ENCODE peak calls at places on chromosomes 2 and 18, in four cellular contexts. M is prostate gland, O is tibial nerve, Q is esophagus squamous epithelium. B is an unnamed sample.

GRCh38 chr2:220228310-220229006 is 601.0 kb downstream of the SLC4A3 start:
- DNase-seq in O (no peak), Q (no peak), M (no peak), B (no peak)

GRCh38 chr2:55989405-55989804 is 65.8 kb upstream of the EFEMP1 start:
- DNase-seq in M (no peak), O (no peak), Q (no peak), B (no peak)

GRCh38 chr18:68478246-68478645 is 236.7 kb downstream of the TMX3 start:
- DNase-seq in Q (no peak), O (no peak), M (no peak), B (no peak)

GRCh38 chr2:100813527-100813926 is 6.4 kb upstream of the NPAS2 start:
- DNase-seq in M (no peak), O (no peak), Q (no peak), B (no peak)

GRCh38 chr2:119810039-119810630 is 50.4 kb downstream of the PTPN4 start:
- DNase-seq in Q (no peak), O (no peak), M (no peak), B (no peak)

GRCh38 chr2:240648650-240649275 is 23.5 kb downstream of the GPR35 start:
- DNase-seq in Q (no peak), O (no peak), M (no peak), B (peak)

GRCh38 chr2:164913640-164914346 is 41.5 kb downstream of the SLC38A11 start:
- DNase-seq in M (no peak), Q (no peak), O (no peak), B (no peak)

GRCh38 chr18:57077786-57078552 is 68.9 kb upstream of the BOD1L2 start:
- DNase-seq in Q (no peak), M (no peak), O (no peak), B (no peak)

GRCh38 chr2:236997086-236997485 is 88.6 kb upstream of the COPS8 start:
- DNase-seq in O (no peak), Q (no peak), M (no peak), B (no peak)

GRCh38 chr2:182649316-182649715 is 66.7 kb upstream of the DNAJC10 start:
- DNase-seq in M (no peak), O (no peak), Q (no peak), B (no peak)

GRCh38 chr2:120699292-120699691 is 36.4 kb upstream of the GLI2 start:
- DNase-seq in O (no peak), Q (no peak), M (no peak), B (no peak)

GRCh38 chr2:70380621-70381020 is 78.8 kb upstream of the FAM136A start:
- DNase-seq in Q (no peak), O (no peak), M (no peak), B (no peak)

GRCh38 chr2:167381349-167381748 is 493.1 kb downstream of the XIRP2 start:
- DNase-seq in O (no peak), M (no peak), Q (no peak), B (no peak)

GRCh38 chr18:67951166-67951565 is 434.6 kb upstream of the DSEL start:
- DNase-seq in M (no peak), O (no peak), Q (no peak), B (no peak)

GRCh38 chr2:20200697-20201555 is 24.0 kb downstream of the SDC1 start:
- DNase-seq in M (no peak), Q (no peak), O (no peak), B (no peak)

GRCh38 chr18:8232791-8233190 is 376.4 kb upstream of the RAB12 start:
- DNase-seq in Q (no peak), M (peak), O (no peak), B (no peak)

GRCh38 chr18:5142859-5143258 is 54.2 kb downstream of the AKAIN1 start:
- DNase-seq in M (no peak), Q (no peak), O (no peak), B (no peak)

GRCh38 chr2:142291964-142292363 is 161.1 kb upstream of the LRP1B start:
- DNase-seq in Q (no peak), M (no peak), O (no peak), B (no peak)

GRCh38 chr2:179275280-179276013 is 10.8 kb upstream of the SESTD1 start:
- DNase-seq in O (no peak), M (no peak), Q (no peak), B (no peak)

GRCh38 chr18:36179562-36180334 is 7.5 kb upstream of the MOCOS start:
- DNase-seq in M (peak), Q (no peak), O (peak), B (no peak)

GRCh38 chr2:68043719-68044498 is 18.9 kb downstream of the C1D start:
- DNase-seq in M (no peak), O (no peak), Q (no peak), B (no peak)

GRCh38 chr18:35267161-35267651 is 22.8 kb downstream of the ZSCAN30 start:
- DNase-seq in M (peak), Q (peak), O (peak), B (peak)

GRCh38 chr18:71666481-71666880 is 877.7 kb downstream of the CBLN2 start:
- DNase-seq in Q (no peak), M (no peak), O (no peak), B (no peak)

GRCh38 chr2:224532931-224533330 is 52.2 kb downstream of the CUL3 start:
- DNase-seq in O (no peak), Q (no peak), M (no peak), B (no peak)

GRCh38 chr2:205681836-205682238 is 464 bp upstream of the NRP2 start:
- DNase-seq in Q (no peak), O (no peak), M (no peak), B (no peak)

GRCh38 chr2:175003875-175004729 is 1.1 kb downstream of the CHN1 start:
- DNase-seq in Q (no peak), M (no peak), O (no peak), B (no peak)

GRCh38 chr2:234670052-234670451 is 173.2 kb upstream of the ARL4C start:
- DNase-seq in M (no peak), O (no peak), Q (no peak), B (peak)

GRCh38 chr2:42021490-42021889 is 26.3 kb upstream of the PKDCC start:
- DNase-seq in O (peak), Q (no peak), M (no peak), B (no peak)

GRCh38 chr2:241894681-241895426 is 25.3 kb downstream of the RTP5 start:
- DNase-seq in Q (no peak), M (no peak), O (no peak), B (peak)

GRCh38 chr2:205139822-205140612 is 542.3 kb upstream of the NRP2 start:
- DNase-seq in Q (no peak), M (no peak), O (no peak), B (no peak)

GRCh38 chr18:55997156-55997561 is 409.2 kb upstream of the TCF4 start:
- DNase-seq in Q (no peak), O (no peak), M (no peak), B (no peak)

GRCh38 chr2:237431372-237431771 is 17.4 kb upstream of the COL6A3 start:
- DNase-seq in M (no peak), O (no peak), Q (no peak), B (no peak)

GRCh38 chr18:8960740-8961657 is 141.5 kb upstream of the NDUFV2 start:
- DNase-seq in Q (no peak), O (no peak), M (no peak), B (no peak)

GRCh38 chr18:46794607-46795006 is 37.8 kb upstream of the ST8SIA5 start:
- DNase-seq in O (no peak), M (no peak), Q (no peak), B (no peak)

GRCh38 chr2:9325428-9325827 is 97.9 kb downstream of the ITGB1BP1 start:
- DNase-seq in O (no peak), M (no peak), Q (no peak), B (no peak)

GRCh38 chr2:75064691-75065396 is 106.4 kb downstream of the POLE4 start:
- DNase-seq in O (peak), M (no peak), Q (no peak), B (peak)

GRCh38 chr2:28736034-28736433 is 15.6 kb upstream of the PPP1CB start:
- DNase-seq in M (peak), O (no peak), Q (no peak), B (no peak)

GRCh38 chr2:26575836-26576564 is 65.2 kb downstream of the CIB4 start:
- DNase-seq in O (no peak), M (no peak), Q (no peak), B (no peak)

GRCh38 chr2:30777662-30778505 is 29.4 kb downstream of the CAPN13 start:
- DNase-seq in Q (no peak), M (no peak), O (no peak), B (peak)

GRCh38 chr18:23354625-23355024 is 98.5 kb upstream of the RIOK3 start:
- DNase-seq in M (no peak), Q (no peak), O (no peak), B (no peak)

GRCh38 chr18:23355206-23355605 is 97.9 kb upstream of the RIOK3 start:
- DNase-seq in O (no peak), Q (no peak), M (no peak), B (no peak)

GRCh38 chr18:23357992-23358594 is 95.0 kb upstream of the RIOK3 start:
- DNase-seq in O (peak), M (no peak), Q (no peak), B (peak)

GRCh38 chr18:23356915-23357421 is 96.1 kb upstream of the RIOK3 start:
- DNase-seq in O (no peak), M (no peak), Q (no peak), B (no peak)

DNA sequence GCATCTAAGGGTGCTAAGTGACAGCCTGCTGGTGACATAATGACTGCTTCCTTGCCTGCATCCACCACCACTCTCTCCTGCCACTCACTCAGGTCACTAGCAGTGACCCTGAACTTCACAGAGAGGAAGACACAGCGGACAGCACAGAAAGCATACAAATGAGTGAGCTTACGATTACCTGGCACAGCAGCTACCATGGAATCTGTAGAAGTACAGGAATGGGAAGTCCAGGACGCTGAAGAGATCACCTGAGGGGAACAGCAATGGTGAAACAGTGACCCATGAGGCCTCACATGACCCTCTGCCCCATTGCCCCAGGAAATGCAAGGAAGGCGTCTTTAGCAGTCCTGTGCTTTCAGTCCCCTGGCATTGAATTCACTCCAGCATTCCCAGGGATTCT is 96.7 kb upstream of the RIOK3 start:
- DNase-seq in M (no peak), Q (no peak), O (no peak), B (no peak)
- TF ChIP-seq CTCF in M (no peak), Q (no peak), O (no peak), B (no peak)

DNA sequence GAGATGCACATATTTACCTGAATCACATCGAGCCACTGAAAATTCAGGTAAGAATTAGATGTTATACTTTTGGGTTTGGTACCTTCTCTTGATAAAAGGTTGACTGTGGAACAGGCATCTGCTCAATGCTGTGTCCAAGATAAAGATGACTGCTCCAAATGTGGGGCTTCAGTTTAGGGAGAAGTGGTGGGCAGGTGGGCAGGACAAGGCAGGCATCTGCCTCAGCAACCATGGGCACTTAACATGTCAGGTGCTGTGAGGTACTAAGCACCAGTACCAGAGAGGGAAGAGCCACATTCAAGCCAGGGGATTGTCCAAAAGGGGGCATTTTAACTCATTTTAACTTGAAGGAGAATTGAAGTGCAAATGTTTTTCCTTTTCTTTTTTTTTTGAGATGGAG is 14.0 kb downstream of the TYMS start:
- DNase-seq in Q (no peak), M (no peak), O (no peak), B (no peak)
- TF ChIP-seq POLR2A in Q (no peak), M (no peak), O (no peak), B (no peak)

DNA sequence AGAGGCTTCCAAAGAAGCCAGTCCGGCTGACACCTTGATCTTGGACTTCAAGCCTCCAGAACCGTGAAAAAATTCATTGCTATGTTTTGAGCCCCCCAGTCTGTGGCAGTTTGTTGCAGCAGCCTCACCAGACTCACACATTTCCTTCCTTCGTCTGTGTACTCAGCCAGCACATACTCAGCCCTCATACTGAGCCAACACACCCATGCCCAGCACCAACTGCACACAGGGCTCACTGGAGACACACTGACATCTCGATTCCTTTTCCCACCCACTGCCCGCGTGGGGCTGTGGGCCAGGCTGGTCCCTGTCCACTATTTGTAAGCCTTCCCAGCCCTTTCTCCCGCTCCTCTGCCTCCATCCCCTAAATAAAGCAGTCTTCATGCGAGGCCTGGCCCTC is 24.1 kb upstream of the NMUR1 start:
- DNase-seq in Q (no peak), M (no peak), O (no peak), B (no peak)
- H3K4me3 ChIP-seq in Q (peak), M (no peak), O (peak), B (no peak)

DNA sequence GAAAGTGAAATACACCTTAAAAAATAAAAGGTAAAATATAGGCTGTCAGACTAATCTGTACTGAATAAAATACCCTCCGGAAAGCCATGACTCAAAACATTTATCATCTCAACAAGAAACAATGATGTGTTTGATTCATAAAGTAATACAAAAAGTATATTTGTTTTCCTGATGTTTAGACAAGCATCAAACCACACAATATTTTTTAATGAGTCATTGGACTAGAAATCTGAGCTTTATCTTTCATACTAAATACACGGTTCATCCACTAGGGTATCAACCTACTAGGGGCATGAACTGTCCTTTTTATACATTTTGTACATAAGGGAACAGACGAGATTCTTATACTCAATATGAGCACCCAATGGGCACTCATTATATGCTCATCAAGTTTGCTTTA is 31.3 kb downstream of the CD226 start:
- DNase-seq in O (no peak), Q (no peak), M (no peak), B (no peak)
- TF ChIP-seq CTCF in O (no peak), Q (no peak), M (no peak), B (no peak)

GRCh38 chr2:10452334-10452733 is 4.2 kb upstream of the ODC1 start:
- DNase-seq in M (peak), O (no peak), Q (no peak), B (no peak)
- TF ChIP-seq POLR2A in M (no peak), O (no peak), Q (no peak), B (no peak)